ENCODE peak calls at places on chromosome 4, in five cellular contexts. V is CD4-positive, alpha-beta memory T cell; L is SK-N-SH; H is naive thymus-derived CD4-positive, alpha-beta T cell; T is CD8-positive, alpha-beta T cell. F is an unnamed sample.

GRCh38 chr4:26349496-26349895 is 28.7 kb downstream of the RBPJ start:
- DNase-seq in L (no peak), H (no peak), V (no peak), T (no peak), F (no peak)

GRCh38 chr4:10033191-10033881 is 12.0 kb upstream of the SLC2A9 start:
- DNase-seq in V (no peak), L (no peak), H (no peak), T (no peak), F (no peak)

GRCh38 chr4:152515678-152516077 is 20.2 kb downstream of the FBXW7 start:
- DNase-seq in T (no peak), L (no peak), V (no peak), H (no peak), F (no peak)

GRCh38 chr4:54898941-54899340 is 226.5 kb downstream of the KDR start:
- DNase-seq in V (no peak), H (no peak), L (no peak), T (no peak), F (no peak)

GRCh38 chr4:80058740-80059139 is 14.3 kb downstream of the ANTXR2 start:
- DNase-seq in L (no peak), T (no peak), V (peak; percentile 86), H (peak; percentile 81), F (no peak)

GRCh38 chr4:173529505-173530325 is at the start of gene HAND2:
- DNase-seq in V (no peak), L (peak; percentile 91), H (no peak), T (no peak), F (peak; percentile 93)

GRCh38 chr4:6500481-6501135 is 28.2 kb upstream of the PPP2R2C start:
- DNase-seq in H (no peak), V (no peak), L (no peak), T (no peak), F (no peak)

GRCh38 chr4:75844151-75844662 is 58.0 kb downstream of the PPEF2 start:
- DNase-seq in L (no peak), V (no peak), T (no peak), H (no peak), F (no peak)

GRCh38 chr4:109214622-109215350 is 87.7 kb downstream of the COL25A1 start:
- DNase-seq in H (no peak), L (no peak), V (no peak), T (no peak), F (no peak)

GRCh38 chr4:145937021-145937861 is 1.4 kb downstream of the ZNF827 start:
- DNase-seq in T (peak; percentile 74), H (peak; percentile 49), L (peak; percentile 83), V (peak; percentile 54), F (no peak)

GRCh38 chr4:84956014-84956413 is 10.5 kb downstream of the WDFY3 start:
- DNase-seq in V (no peak), L (no peak), T (no peak), H (no peak), F (no peak)

GRCh38 chr4:37687666-37688065 is 1.5 kb upstream of the RELL1 start:
- DNase-seq in V (no peak), L (no peak), H (no peak), T (no peak), F (no peak)

GRCh38 chr4:122898370-122899150 is 23.8 kb downstream of the NUDT6 start:
- DNase-seq in V (no peak), T (no peak), L (no peak), H (no peak), F (no peak)

GRCh38 chr4:184217569-184218131 is at the start of gene ENPP6:
- DNase-seq in V (no peak), L (no peak), H (no peak), T (no peak), F (no peak)

GRCh38 chr4:37970702-37971101 is 10.5 kb downstream of the PTTG2 start:
- DNase-seq in H (peak; percentile 25), V (peak; percentile 68), L (peak; percentile 32), T (no peak), F (peak; percentile 72)

GRCh38 chr4:3201718-3202702 is 46.9 kb upstream of the MSANTD1 start:
- DNase-seq in V (peak; percentile 89), T (peak; percentile 82), H (peak; percentile 93), L (no peak), F (no peak)

GRCh38 chr4:76950052-76950845 is 697 bp downstream of the SEPTIN11 start:
- DNase-seq in L (peak; percentile 76), T (peak; percentile 66), V (peak; percentile 62), H (peak; percentile 28), F (no peak)

GRCh38 chr4:98566491-98567008 is 91.9 kb downstream of the TSPAN5 start:
- DNase-seq in H (no peak), V (no peak), T (no peak), L (no peak), F (no peak)

GRCh38 chr4:180380733-180381132 is 1862.5 kb upstream of the TENM3 start:
- DNase-seq in L (no peak), T (no peak), V (no peak), H (no peak), F (no peak)

GRCh38 chr4:15649914-15650545 is 5.1 kb downstream of the FBXL5 start:
- DNase-seq in V (peak; percentile 81), T (peak; percentile 69), L (peak; percentile 52), H (peak; percentile 80), F (no peak)

GRCh38 chr4:69321153-69321729 is 41.0 kb downstream of the UGT2B28 start:
- DNase-seq in H (no peak), L (no peak), V (no peak), T (no peak), F (no peak)

GRCh38 chr4:150033937-150034336 is 44.3 kb upstream of the DCLK2 start:
- DNase-seq in L (no peak), T (no peak), V (no peak), H (no peak), F (no peak)

GRCh38 chr4:2961411-2962098 is 1.7 kb downstream of the NOP14 start:
- DNase-seq in V (no peak), T (peak; percentile 63), L (peak; percentile 44), H (no peak), F (no peak)

DNA sequence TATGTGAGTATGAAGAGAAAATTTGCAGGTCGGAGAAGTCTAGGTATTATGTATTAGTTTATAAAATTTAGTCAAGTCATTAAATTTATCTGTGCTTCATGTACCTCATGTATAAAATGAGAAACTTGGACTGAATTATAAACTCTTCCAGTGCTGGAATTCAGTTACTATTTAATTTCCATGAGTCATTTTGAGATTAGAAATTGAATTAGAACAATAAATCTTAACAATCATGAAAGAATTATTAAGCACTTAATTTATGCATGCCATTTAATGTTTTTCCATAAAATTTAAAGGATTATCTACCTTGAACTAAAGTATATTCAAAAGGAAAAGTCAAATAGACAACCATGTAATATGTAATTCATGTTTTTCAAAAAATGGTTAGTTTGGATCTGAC is 195.8 kb downstream of the MAD2L1 start:
- DNase-seq in L (no peak), T (no peak), H (no peak), V (no peak), F (no peak)
- H3K36me3 ChIP-seq in L (no peaks in the 10 kb centered on the region), T (no peaks in the 10 kb centered on the region), H (no peaks in the 10 kb centered on the region), V (no peaks in the 10 kb centered on the region), F (no peaks in the 10 kb centered on the region)

DNA sequence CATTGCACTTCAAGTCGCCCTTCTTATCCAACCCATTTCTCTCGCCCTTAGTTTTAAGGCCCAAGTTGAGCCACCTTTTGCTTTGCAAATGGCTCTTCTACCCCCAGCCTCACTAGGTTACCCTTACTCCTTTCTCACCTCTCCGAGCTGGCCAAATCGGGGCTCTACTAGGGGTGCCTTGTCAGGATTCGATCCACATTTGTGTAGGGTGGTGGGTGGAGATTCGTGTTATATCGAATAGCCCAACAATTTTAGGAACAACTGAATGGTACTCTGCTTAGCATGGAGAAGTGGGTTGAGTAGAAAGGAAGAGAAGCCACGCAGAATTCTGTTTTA is 3.5 kb downstream of the SLIT2 start:
- DNase-seq in V (no peak), T (no peak), H (no peak), L (no peak), F (no peak)
- H3K27me3 ChIP-seq in V (no peaks in the 10 kb centered on the region), T (no peaks in the 10 kb centered on the region), H (no peaks in the 10 kb centered on the region), L (no peaks in the 10 kb centered on the region), F (no peaks in the 10 kb centered on the region)

GRCh38 chr4:186146443-186146842 is 41.9 kb downstream of the FAM149A start:
- DNase-seq in T (no peak), H (no peak), V (no peak), L (no peak), F (no peak)

GRCh38 chr4:186148335-186148975 is 42.9 kb upstream of the CYP4V2 start:
- DNase-seq in H (no peak), L (no peak), T (no peak), V (no peak), F (no peak)

GRCh38 chr4:186149872-186150271 is 41.5 kb upstream of the CYP4V2 start:
- DNase-seq in L (no peak), V (no peak), H (peak; percentile 17), T (peak; percentile 61), F (peak; percentile 88)

GRCh38 chr4:186151499-186151898 is 39.9 kb upstream of the CYP4V2 start:
- DNase-seq in H (no peak), T (no peak), V (no peak), L (no peak), F (no peak)

GRCh38 chr4:186150926-186151325 is 40.4 kb upstream of the CYP4V2 start:
- DNase-seq in V (no peak), T (no peak), L (no peak), H (no peak), F (no peak)
- H3K36me3 ChIP-seq in V (no peaks in the 10 kb centered on the region), T (no peaks in the 10 kb centered on the region), L (no peaks in the 10 kb centered on the region), H (no peaks in the 10 kb centered on the region), F (no peaks in the 10 kb centered on the region)

GRCh38 chr4:4855293-4856070 is 4.0 kb upstream of the MSX1 start:
- DNase-seq in H (no peak), T (no peak), L (no peak), V (no peak), F (no peak)
- H3K27me3 ChIP-seq in H (peaks cover 12% of the 10 kb centered on the region), T (peaks cover 43% of the 10 kb centered on the region), L (peaks cover 55% of the 10 kb centered on the region), V (peaks cover 39% of the 10 kb centered on the region), F (peaks cover 58% of the 10 kb centered on the region)

DNA sequence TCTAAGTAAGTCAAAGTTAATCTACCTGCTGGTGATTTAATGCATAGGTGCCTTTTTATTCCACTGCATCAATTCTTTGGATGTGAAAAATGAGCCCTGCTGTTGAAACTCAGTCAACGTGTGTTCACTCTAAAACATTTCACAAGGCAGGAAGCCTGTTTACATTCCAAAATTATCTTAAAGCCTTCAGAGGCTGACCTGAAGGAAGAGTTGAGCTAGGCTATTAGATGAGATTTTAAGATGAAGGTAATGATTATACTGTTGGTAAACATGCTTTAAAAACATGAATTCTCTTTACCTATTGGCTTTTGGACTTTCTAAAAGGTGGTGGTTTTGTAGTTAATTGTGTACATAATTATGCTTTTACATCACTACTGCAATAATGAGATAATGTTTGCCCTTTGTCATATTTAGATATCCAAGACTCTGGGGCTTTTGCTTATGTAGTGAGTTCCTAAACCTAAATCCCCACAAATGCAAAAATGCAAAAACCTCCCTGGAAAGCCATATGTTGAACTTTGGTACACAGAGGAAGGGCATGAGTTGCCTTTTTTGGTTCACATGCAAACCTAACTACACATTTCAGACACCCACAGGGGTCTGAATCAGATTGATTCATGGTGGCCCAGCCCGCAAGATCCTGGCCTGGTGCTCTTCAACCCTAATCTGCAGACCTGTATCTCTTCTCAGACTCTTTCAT is 92.3 kb downstream of the KLHL8 start:
- DNase-seq in T (no peak), H (no peak), V (no peak), L (no peak), F (no peak)
- H3K36me3 ChIP-seq in T (peaks cover 30% of the 10 kb centered on the region), H (peaks cover 17% of the 10 kb centered on the region), V (peaks cover 67% of the 10 kb centered on the region), L (peaks cover 31% of the 10 kb centered on the region), F (peaks cover 72% of the 10 kb centered on the region)

DNA sequence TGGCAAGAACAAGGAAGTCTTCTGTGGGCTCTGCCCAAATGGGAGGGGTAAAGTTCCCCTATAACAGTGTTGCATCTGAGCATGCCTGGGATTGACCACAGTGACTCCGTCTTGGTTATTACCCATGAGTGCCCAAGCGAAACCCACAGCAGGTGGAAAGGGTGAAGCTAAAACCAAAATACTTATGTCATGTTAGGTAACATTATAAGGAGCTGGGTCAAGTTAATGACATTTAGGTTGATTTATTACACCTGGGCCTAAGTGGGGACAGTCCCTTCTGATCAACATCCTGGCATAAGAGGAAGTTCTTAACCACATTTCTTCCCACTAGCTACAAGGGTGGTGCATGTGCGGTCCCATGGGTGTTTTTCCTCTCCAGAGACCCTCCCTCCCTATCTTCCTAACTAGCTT is 1.3 kb upstream of the ZNF732 start:
- DNase-seq in H (no peak), L (no peak), V (no peak), T (no peak), F (no peak)
- H3K27me3 ChIP-seq in H (no peaks in the 10 kb centered on the region), L (no peaks in the 10 kb centered on the region), V (no peaks in the 10 kb centered on the region), T (no peaks in the 10 kb centered on the region), F (no peaks in the 10 kb centered on the region)